ENCODE peak calls at places on chromosomes 3 and 15, in nine cellular contexts. V is endodermal cell, Q is GM23338, L is right atrium auricular region, K is ovary, E is BE2C, H is stomach, D is esophagus squamous epithelium, G is kidney epithelial cell. J is an unnamed sample.

GRCh38 chr3:41893977-41894376 is 67.9 kb downstream of the ULK4 start:
- DNase-seq in E (no peak), K (no peak), V (no peak), G (no peak), Q (peak; percentile 51), L (no peak), H (no peak), D (no peak), J (no peak)

GRCh38 chr3:104521606-104522336 is 844.9 kb upstream of the ALCAM start:
- DNase-seq in K (no peak), V (no peak), E (peak; percentile 38), Q (no peak), G (no peak), D (no peak), H (no peak), L (no peak), J (no peak)

GRCh38 chr3:162719684-162720341 is 1223.2 kb downstream of the OTOL1 start:
- DNase-seq in E (no peak), D (no peak), H (no peak), G (peak; percentile 86), Q (no peak), L (no peak), K (no peak), V (no peak), J (no peak)

GRCh38 chr3:97464035-97464434 is 300.5 kb upstream of the ARL6 start:
- DNase-seq in D (no peak), V (peak; percentile 49), E (no peak), G (no peak), K (no peak), Q (peak; percentile 52), H (no peak), L (no peak), J (no peak)

GRCh38 chr15:89017370-89018066 is 70.7 kb upstream of the ABHD2 start:
- DNase-seq in D (no peak), H (peak; percentile 77), Q (peak; percentile 98), K (peak; percentile 67), G (peak; percentile 43), E (peak; percentile 89), V (peak; percentile 97), L (peak; percentile 89), J (peak; percentile 55)

GRCh38 chr3:183428140-183429023 is at the start of gene MCF2L2:
- DNase-seq in D (no peak), G (no peak), H (peak; percentile 54), L (peak; percentile 68), E (peak; percentile 73), K (peak; percentile 33), Q (peak; percentile 93), V (peak; percentile 89), J (no peak)

GRCh38 chr3:127887321-127887720 is 27.7 kb upstream of the KBTBD12 start:
- DNase-seq in K (no peak), G (peak; percentile 70), H (no peak), E (no peak), V (no peak), L (no peak), D (no peak), Q (no peak), J (no peak)

GRCh38 chr15:31606942-31607497 is 280.4 kb downstream of the KLF13 start:
- DNase-seq in Q (no peak), H (no peak), E (no peak), D (no peak), G (no peak), K (no peak), L (no peak), V (no peak), J (no peak)

GRCh38 chr3:128681277-128681829 is 30.7 kb upstream of the RPN1 start:
- DNase-seq in Q (no peak), L (no peak), E (no peak), G (no peak), H (no peak), D (no peak), V (no peak), K (no peak), J (no peak)

GRCh38 chr3:167733961-167734497 is 663 bp downstream of the PDCD10 start:
- DNase-seq in E (no peak), L (no peak), V (no peak), G (no peak), D (no peak), K (no peak), Q (no peak), H (no peak), J (no peak)

GRCh38 chr3:118501152-118501551 is 533.5 kb downstream of the IGSF11 start:
- DNase-seq in L (no peak), Q (peak; percentile 69), G (no peak), D (no peak), K (peak; percentile 37), E (peak; percentile 61), H (peak; percentile 39), V (peak; percentile 78), J (no peak)

GRCh38 chr15:78540955-78541743 is 905 bp downstream of the PSMA4 start:
- DNase-seq in H (no peak), Q (no peak), G (no peak), K (no peak), D (no peak), V (no peak), L (no peak), E (no peak), J (no peak)

GRCh38 chr15:58539548-58539947 is 107.8 kb downstream of the LIPC start:
- DNase-seq in G (no peak), D (no peak), V (peak; percentile 22), K (no peak), Q (no peak), H (peak; percentile 4), L (no peak), E (no peak), J (no peak)

GRCh38 chr3:16286161-16286560 is 21.1 kb downstream of the OXNAD1 start:
- DNase-seq in L (no peak), E (no peak), H (no peak), Q (no peak), V (no peak), G (no peak), K (no peak), D (no peak), J (no peak)

GRCh38 chr3:69458798-69459197 is 72.9 kb upstream of the FRMD4B start:
- DNase-seq in D (no peak), K (no peak), V (no peak), H (no peak), Q (no peak), E (no peak), G (no peak), L (no peak), J (no peak)

GRCh38 chr15:81297580-81298575 is 26.1 kb downstream of the STARD5 start:
- DNase-seq in K (no peak), E (no peak), V (no peak), D (no peak), G (no peak), L (no peak), H (no peak), Q (no peak), J (no peak)

GRCh38 chr15:85097706-85098105 is 116.0 kb downstream of the PDE8A start:
- DNase-seq in Q (no peak), K (no peak), D (no peak), V (no peak), L (no peak), G (no peak), H (no peak), E (no peak), J (no peak)

GRCh38 chr3:66195347-66195783 is 25.4 kb upstream of the SLC25A26 start:
- DNase-seq in K (peak; percentile 43), Q (peak; percentile 83), H (peak; percentile 66), G (peak; percentile 5), V (peak; percentile 93), D (no peak), E (peak; percentile 90), L (no peak), J (peak; percentile 66)
- TF ChIP-seq CTCF in K (no peak), Q (no peak), H (no peak), G (peak; percentile 42), V (peak; percentile 52), D (peak; percentile 16), E (peak; percentile 54), L (no peak), J (peak; percentile 21)

GRCh38 chr3:147157629-147158028 is 248.7 kb downstream of the ZIC4 start:
- DNase-seq in Q (no peak), G (no peak), D (no peak), E (no peak), H (no peak), L (no peak), V (no peak), K (no peak), J (no peak)

GRCh38 chr3:147153830-147154539 is 252.4 kb downstream of the ZIC4 start:
- DNase-seq in D (no peak), K (no peak), E (peak; percentile 4), Q (no peak), V (no peak), G (no peak), L (no peak), H (no peak), J (no peak)

GRCh38 chr3:147152476-147152875 is 253.9 kb downstream of the ZIC4 start:
- DNase-seq in H (no peak), Q (no peak), D (no peak), E (no peak), V (no peak), K (no peak), L (no peak), G (no peak), J (no peak)
- H3K4me3 ChIP-seq in H (no peak overlapping the region), Q (no peak overlapping the region), D (no peak overlapping the region), E (no peak overlapping the region), V (no peak overlapping the region), K (no peak overlapping the region), L (no peak overlapping the region), G (no peak overlapping the region), J (no peak overlapping the region)

GRCh38 chr3:27720899-27721716 is 1.0 kb downstream of the EOMES start:
- DNase-seq in D (no peak), Q (peak; percentile 70), H (no peak), G (no peak), E (no peak), V (peak; percentile 90), L (no peak), K (no peak), J (no peak)
- H3K27me3 ChIP-seq in D (peaks cover 100% of the 10 kb centered on the region), Q (peaks cover 100% of the 10 kb centered on the region), H (peaks cover 67% of the 10 kb centered on the region), G (peaks cover 80% of the 10 kb centered on the region), E (peaks cover 63% of the 10 kb centered on the region), V (peaks cover 26% of the 10 kb centered on the region), L (peaks cover 38% of the 10 kb centered on the region), K (no peaks in the 10 kb centered on the region), J (peaks cover 27% of the 10 kb centered on the region)

DNA sequence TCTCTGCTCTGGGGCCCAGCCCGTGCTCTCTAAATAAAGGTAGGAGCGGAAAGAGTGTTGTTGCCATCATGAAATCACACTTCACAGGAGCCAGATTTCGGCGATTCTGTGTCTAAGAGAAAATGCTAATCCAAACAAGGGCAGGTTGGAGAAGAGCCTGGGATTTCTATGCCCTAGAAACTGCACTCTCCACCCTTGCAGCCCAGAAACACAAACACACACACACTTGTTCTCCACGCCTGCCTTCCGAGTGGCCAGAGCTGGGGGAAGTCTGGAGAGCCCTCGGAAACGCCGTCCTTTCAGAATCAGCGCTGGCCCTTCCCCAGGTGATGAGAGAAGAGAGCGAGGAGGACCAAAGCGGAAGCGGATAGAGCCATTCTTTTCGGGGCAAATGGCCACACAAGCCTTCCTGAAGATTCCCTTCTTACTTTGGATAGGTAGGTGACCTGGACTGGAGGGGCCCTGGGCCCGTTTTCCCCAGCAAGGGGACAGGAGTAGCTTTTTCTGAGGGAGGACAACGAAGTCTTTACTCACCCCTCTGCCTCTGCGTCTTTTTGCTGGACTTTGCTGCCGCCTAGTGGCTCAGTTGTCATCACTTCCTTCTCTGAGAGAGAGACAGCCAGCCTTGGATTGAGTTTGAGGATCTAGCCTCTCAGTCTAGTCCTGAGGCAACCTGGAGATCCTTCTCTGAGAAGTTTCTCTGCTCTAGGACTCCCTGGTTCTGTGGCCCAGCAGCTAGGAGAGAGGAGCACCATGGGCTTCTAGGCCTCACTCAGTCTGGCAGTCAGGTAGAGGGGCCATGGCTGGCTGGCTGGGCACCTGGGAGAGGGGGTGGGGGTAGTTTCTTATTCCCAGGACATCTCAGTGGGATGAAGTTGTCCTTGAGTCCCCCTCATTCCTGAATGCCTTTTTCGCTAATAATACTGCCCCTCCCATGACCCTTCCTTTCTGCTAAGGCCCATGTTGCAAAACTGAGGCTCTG is 37.7 kb downstream of the SENP8 start:
- DNase-seq in L (peak; percentile 85), D (no peak), V (peak; percentile 95), E (peak; percentile 84), G (peak; percentile 48), Q (peak; percentile 94), H (peak; percentile 91), K (peak; percentile 81), J (peak; percentile 93)
- TF ChIP-seq CTCF in L (peak; percentile 86), D (peak; percentile 83), V (peak; percentile 95), E (peak; percentile 99), G (peak; percentile 82), Q (peak; percentile 96), H (peak; percentile 56), K (peak; percentile 83), J (peak; percentile 81)